ENCODE peak calls at places on chromosome 10, in five cellular contexts. O is fibroblast of pulmonary artery, N is HCT116, A is A549, B is OCI-LY7. V is an unnamed sample.

GRCh38 chr10:111113961-111114830 is 37.4 kb downstream of the ADRA2A start:
- DNase-seq in N (no peak), O (no peak), B (no peak), A (no peak), V (no peak)

GRCh38 chr10:18205098-18205834 is 65.0 kb downstream of the CACNB2 start:
- DNase-seq in O (no peak), N (no peak), A (no peak), B (no peak), V (no peak)

GRCh38 chr10:60123172-60123571 is 216.8 kb upstream of the CCDC6 start:
- DNase-seq in B (no peak), A (peak), N (peak), O (peak), V (no peak)

GRCh38 chr10:42992957-42993390 is 83.9 kb upstream of the RET start:
- DNase-seq in B (no peak), N (no peak), O (no peak), A (no peak), V (no peak)

GRCh38 chr10:88129013-88129412 is 265.6 kb downstream of the PTEN start:
- DNase-seq in A (no peak), B (no peak), N (no peak), O (no peak), V (no peak)

GRCh38 chr10:101291254-101292193 is 62.3 kb upstream of the LBX1 start:
- DNase-seq in N (no peak), A (peak), B (peak), O (peak), V (peak)

GRCh38 chr10:92241158-92241500 is 49.7 kb downstream of the CPEB3 start:
- DNase-seq in N (no peak), A (peak), O (no peak), B (no peak), V (no peak)

GRCh38 chr10:32893431-32893830 is 64.6 kb downstream of the ITGB1 start:
- DNase-seq in A (peak), O (no peak), N (no peak), B (no peak), V (no peak)

GRCh38 chr10:109698121-109698520 is 225.2 kb downstream of the XPNPEP1 start:
- DNase-seq in O (no peak), B (no peak), N (no peak), A (no peak), V (no peak)

GRCh38 chr10:119498889-119499864 is 43.3 kb downstream of the RGS10 start:
- DNase-seq in N (no peak), A (no peak), B (no peak), O (no peak), V (no peak)

GRCh38 chr10:121131426-121132277 is 280.5 kb downstream of the WDR11 start:
- DNase-seq in B (no peak), A (no peak), N (no peak), O (no peak), V (no peak)
- TF ChIP-seq CTCF in B (no peak), A (no peak), N (no peak), O (no peak), V (no peak)

DNA sequence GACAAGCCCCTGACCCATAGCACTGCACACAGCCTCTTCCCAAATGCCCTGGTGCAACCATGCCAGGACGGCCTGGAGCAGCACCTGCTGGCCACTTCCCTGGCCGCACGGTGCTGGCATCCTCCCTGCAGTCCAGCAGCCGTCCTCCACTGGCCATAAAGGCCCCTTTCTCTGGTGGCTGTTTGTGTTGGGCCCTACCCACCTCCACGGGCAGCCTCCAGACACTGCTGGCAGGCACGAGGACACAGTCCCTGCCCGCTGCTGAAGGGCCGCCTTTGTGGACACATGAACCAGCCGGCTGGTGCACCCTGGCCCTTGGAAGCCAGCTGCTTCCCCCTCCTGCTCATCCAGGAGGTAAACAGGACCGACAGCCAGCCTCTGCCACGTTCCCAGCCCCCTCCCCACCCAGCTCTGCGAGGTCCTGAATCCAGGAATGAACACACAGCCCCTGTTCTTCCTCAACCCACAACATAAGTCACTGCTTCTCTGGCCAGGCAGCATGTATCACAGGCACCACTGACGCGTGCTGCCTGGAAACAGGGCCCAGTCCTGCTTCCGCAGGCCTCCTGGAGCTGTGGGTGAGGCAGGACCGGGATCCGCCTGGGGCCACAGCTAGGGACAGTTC is 43.8 kb downstream of the SPOCK2 start:
- DNase-seq in B (no peak), A (peak), N (no peak), O (no peak), V (no peak)
- TF ChIP-seq CTCF in B (no peak), A (peak), N (peak), O (peak), V (no peak)

GRCh38 chr10:26861326-26861998 is 704 bp upstream of the ABI1 start:
- DNase-seq in A (no peak), O (no peak), B (no peak), N (no peak), V (no peak)

GRCh38 chr10:26860026-26860541 is 674 bp downstream of the ABI1 start:
- DNase-seq in N (no peak), B (peak), O (peak), A (peak), V (no peak)

GRCh38 chr10:26859241-26860025 is 1.3 kb downstream of the ABI1 start:
- DNase-seq in B (no peak), A (no peak), O (peak), N (no peak), V (no peak)

GRCh38 chr10:26858707-26859034 is 2.1 kb downstream of the ABI1 start:
- DNase-seq in A (no peak), B (peak), N (no peak), O (peak), V (no peak)

GRCh38 chr10:26860542-26861325 is at the start of gene ABI1:
- DNase-seq in A (peak), B (peak), N (peak), O (peak), V (peak)
- TF ChIP-seq CTCF in A (peak), B (no peak), N (peak), O (peak), V (no peak)

GRCh38 chr10:131312261-131312801 is 810 bp upstream of the TCERG1L start:
- DNase-seq in N (no peak), O (no peak), B (no peak), A (no peak), V (no peak)
- TF ChIP-seq CTCF in N (no peak), O (no peak), B (no peak), A (no peak), V (no peak)

GRCh38 chr10:12121673-12122072 is 7.8 kb upstream of the SEC61A2 start:
- DNase-seq in O (no peak), A (no peak), N (no peak), B (no peak), V (peak)
- TF ChIP-seq CTCF in O (no peak), A (no peak), N (no peak), B (no peak), V (no peak)

DNA sequence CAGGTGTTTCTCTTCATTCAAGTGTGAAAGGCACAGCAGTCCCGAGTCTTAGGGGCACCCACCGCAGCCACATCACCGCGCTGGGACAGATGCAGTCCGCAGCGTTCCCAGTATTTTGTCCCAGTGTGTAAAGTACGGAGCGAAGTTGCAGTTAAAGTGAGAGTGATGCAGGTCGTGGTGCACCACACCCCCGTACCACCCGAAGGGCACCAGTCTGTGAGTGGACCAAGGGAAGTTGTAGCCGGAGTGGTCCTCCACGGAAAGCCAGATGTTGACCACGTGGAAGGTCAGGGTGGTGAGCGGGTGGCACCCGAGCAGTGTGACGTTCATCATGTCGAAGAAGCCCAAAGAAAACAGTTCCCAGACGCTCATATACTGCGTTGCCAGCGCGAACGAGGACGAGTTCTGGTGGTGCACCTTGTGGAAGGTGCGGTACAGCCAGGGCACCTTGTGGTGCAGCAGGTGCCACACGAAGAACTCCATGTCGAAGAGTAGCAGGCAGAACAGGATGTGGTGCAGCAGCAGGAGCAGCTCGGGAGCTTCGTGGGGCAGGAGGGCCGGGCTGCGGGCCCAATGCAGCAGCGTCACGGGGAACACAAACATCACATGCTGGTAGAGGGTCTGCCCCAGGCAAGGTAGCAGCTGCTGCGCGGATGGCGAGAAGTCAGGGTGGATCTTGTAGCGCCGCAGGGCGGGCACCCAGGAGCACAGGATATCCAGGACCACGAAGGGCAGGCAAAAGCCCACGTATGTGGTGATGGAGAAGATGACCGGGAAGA is 526 bp downstream of the CH25H start:
- DNase-seq in A (peak), N (no peak), B (no peak), O (peak), V (peak)
- TF ChIP-seq CTCF in A (no peak), N (no peak), B (no peak), O (no peak), V (peak)

GRCh38 chr10:113129117-113129516 is 179.1 kb downstream of the TCF7L2 start:
- DNase-seq in O (no peak), A (no peak), N (no peak), B (no peak), V (no peak)

GRCh38 chr10:113133497-113133896 is 183.4 kb downstream of the TCF7L2 start:
- DNase-seq in A (peak), B (no peak), O (peak), N (no peak), V (no peak)

GRCh38 chr10:113128450-113129105 is 178.5 kb downstream of the TCF7L2 start:
- DNase-seq in O (no peak), B (no peak), A (no peak), N (no peak), V (no peak)

GRCh38 chr10:113132651-113133088 is 182.6 kb downstream of the TCF7L2 start:
- DNase-seq in N (no peak), O (peak), B (no peak), A (no peak), V (no peak)

GRCh38 chr10:113131611-113132330 is 181.7 kb downstream of the TCF7L2 start:
- DNase-seq in N (no peak), B (no peak), O (peak), A (peak), V (no peak)
- TF ChIP-seq CTCF in N (no peak), B (no peak), O (no peak), A (no peak), V (no peak)

DNA sequence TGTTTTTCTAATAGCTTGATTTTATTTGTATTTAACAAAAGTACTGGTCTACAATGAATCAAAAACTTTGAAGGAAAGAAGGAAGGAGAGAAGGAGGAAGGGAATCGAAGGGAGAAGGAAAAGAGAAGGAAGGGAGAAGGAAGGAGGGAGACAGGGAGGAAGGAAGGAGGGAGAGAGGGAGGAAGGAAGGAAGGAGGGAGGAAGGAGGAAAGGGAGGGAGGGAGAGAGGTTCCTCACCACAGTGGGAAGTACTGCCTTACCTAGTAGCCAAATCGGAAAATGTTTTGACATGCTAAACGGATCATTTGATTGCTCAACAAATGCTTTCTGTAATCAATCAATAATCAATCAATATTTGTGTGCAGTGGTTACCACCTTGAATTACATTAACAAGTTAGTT is 225.8 kb upstream of the CELF2 start:
- DNase-seq in B (no peak), O (no peak), A (no peak), N (no peak), V (no peak)
- TF ChIP-seq CTCF in B (no peak), O (no peak), A (no peak), N (no peak), V (no peak)